ENCODE peak calls at places on chromosomes 12 and 14, in five cellular contexts. V is K562, C is HepG2, T is GM12878, G is HCT116. Z is an unnamed sample.
A peak's percentile ranks its signal among the peaks of the same experiment; 100 is the strongest.

GRCh38 chr14:65910108-65910507 is 497.6 kb downstream of the FUT8 start:
- DNase-seq in V (no peak), C (no peak), T (no peak), G (no peak), Z (no peak)

GRCh38 chr12:19752712-19753111 is 313.4 kb downstream of the AEBP2 start:
- DNase-seq in V (no peak), C (no peak), T (no peak), G (no peak), Z (no peak)

GRCh38 chr12:117105902-117106301 is 6.7 kb upstream of the TESC start:
- DNase-seq in V (no peak), C (peak; percentile 56), T (peak; percentile 51), G (peak; percentile 88), Z (no peak)

GRCh38 chr12:26273811-26274210 is 78.4 kb downstream of the SSPN start:
- DNase-seq in V (peak; percentile 16), C (no peak), T (no peak), G (no peak), Z (peak; percentile 39)

GRCh38 chr14:38125484-38125912 is 82.2 kb upstream of the SSTR1 start:
- DNase-seq in V (no peak), C (no peak), T (no peak), G (no peak), Z (no peak)

GRCh38 chr12:1398673-1399072 is 195.7 kb downstream of the FBXL14 start:
- DNase-seq in V (no peak), C (no peak), T (no peak), G (no peak), Z (no peak)

GRCh38 chr14:53881161-53881846 is 75.3 kb downstream of the BMP4 start:
- DNase-seq in V (no peak), C (peak; percentile 86), T (no peak), G (no peak), Z (no peak)

GRCh38 chr12:57766464-57767311 is at the start of gene CYP27B1:
- DNase-seq in V (peak; percentile 49), C (no peak), T (no peak), G (no peak), Z (no peak)

GRCh38 chr14:69612014-69612758 is 790 bp downstream of the SUSD6 start:
- DNase-seq in V (no peak), C (no peak), T (no peak), G (no peak), Z (no peak)

DNA sequence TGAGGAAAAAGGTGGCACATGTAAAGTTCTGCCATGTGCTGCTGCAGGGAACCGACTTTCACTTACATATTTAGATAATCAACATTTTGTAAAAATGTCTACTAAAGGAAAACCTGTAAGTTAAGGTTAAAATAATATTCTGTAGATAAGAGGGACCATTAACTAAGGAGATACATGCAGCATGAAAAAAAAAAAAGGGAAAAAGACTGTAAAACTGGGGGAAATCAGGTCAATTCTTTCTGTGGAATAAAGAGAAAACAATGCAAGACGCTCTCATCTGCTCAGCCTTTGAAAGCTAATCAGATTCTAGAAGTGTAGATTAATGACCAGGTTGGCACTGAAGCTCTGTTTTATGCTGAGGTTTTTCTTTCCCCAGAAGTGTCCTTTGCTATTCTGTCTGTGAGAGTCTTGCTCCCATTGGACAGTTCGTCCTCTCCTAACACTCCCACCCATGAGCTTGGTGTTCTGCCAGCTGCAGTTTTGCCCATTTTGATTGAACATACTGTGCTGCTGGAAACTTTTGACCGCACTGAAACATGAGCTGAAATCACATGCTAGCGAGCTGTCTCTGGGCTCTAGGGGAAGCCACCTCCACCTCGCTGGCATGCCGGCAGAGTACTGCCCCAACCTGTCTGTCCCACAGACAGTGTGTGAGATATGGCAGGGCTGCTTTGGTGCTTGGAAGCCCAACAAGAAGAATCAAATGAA is 39.7 kb downstream of the PPTC7 start:
- DNase-seq in V (no peak), C (no peak), T (peak; percentile 90), G (no peak), Z (no peak)
- TF ChIP-seq ZNF274 in V (no peak), C (no peak), T (no peak), G (no peak), Z (no peak)

GRCh38 chr14:68279777-68280233 is 460.2 kb downstream of the RAD51B start:
- DNase-seq in V (no peak), C (no peak), T (peak; percentile 97), G (no peak), Z (no peak)
- H3K9ac ChIP-seq in V (no peak overlapping the region), C (no peak overlapping the region), T (peak overlapping the region; percentile 80), G (no peak overlapping the region), Z (no peak overlapping the region)

DNA sequence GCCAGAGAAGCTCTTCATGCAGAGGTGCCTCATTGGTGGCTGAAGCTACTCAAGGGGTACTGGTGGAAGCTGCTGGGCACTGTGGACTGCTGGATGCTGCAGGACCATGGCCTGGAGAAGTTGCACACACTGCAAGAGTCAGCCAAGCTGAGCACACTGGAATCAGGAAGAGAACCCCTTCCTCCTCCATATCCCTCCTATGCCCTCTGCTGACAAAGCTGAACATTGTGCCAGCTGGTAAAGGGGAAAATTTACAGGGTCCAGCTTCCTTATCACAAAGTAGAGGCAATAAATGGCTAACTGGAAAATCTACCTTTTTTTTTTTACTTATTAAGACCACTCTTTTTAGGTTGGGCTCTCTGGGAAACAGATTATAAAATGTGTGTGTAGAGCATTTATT is 6.5 kb downstream of the CCDC175 start:
- DNase-seq in V (no peak), C (no peak), T (no peak), G (no peak), Z (no peak)
- TF ChIP-seq YY1 in V (no peak), C (no peak), T (no peak), G (no peak), Z (no peak)

DNA sequence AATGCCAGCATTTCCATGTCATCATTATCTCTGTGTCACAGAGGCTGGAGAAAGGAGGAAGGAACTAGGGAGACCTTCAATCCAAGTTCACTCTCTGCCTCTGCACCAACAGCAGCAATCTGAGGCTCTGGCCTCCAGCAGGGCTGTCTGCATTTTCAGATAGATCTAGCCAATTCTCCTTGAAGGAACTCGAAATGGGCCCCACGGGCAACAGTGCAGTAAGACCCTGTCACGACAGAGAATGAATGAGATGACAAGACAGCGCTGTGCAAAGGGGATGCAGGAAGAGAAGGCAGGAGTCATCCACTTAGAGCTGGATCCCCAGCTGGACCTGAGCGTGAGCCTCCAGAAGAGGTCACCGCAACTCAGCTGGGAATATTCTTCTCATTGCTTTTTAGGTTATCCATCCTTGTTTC is 183.7 kb upstream of the GZMB start:
- DNase-seq in V (no peak), C (no peak), T (no peak), G (no peak), Z (no peak)
- TF ChIP-seq ZNF274 in V (no peak), C (peak; percentile 41), T (no peak), G (no peak), Z (no peak)